ENCODE peak calls at places on chromosomes 6 and 20, in nine cellular contexts. One of them, this sample, is unnamed.

GRCh38 chr6:117605169-117605826 is 3.0 kb upstream of the GOPC start:
- DNase-seq in left ventricle myocardium inferior: no peak
- DNase-seq in tibial artery: no peak
- DNase-seq in adrenal gland: peak; percentile 32
- DNase-seq in A673: peak; percentile 72
- DNase-seq in RWPE1: peak; percentile 68
- DNase-seq in neural crest cell: peak; percentile 41
- DNase-seq in breast epithelium: no peak
- DNase-seq in AG04449: peak; percentile 46
- DNase-seq in this sample: peak; percentile 53

GRCh38 chr6:30112402-30113376 is at the start of gene TRIM31:
- DNase-seq in AG04449: no peak
- DNase-seq in breast epithelium: no peak
- DNase-seq in adrenal gland: no peak
- DNase-seq in tibial artery: no peak
- DNase-seq in A673: no peak
- DNase-seq in left ventricle myocardium inferior: no peak
- DNase-seq in RWPE1: no peak
- DNase-seq in neural crest cell: no peak
- DNase-seq in this sample: no peak

GRCh38 chr20:37388831-37389230 is 42.9 kb downstream of the SRC start:
- DNase-seq in left ventricle myocardium inferior: no peak
- DNase-seq in A673: no peak
- DNase-seq in RWPE1: no peak
- DNase-seq in breast epithelium: no peak
- DNase-seq in tibial artery: peak; percentile 51
- DNase-seq in AG04449: no peak
- DNase-seq in neural crest cell: no peak
- DNase-seq in adrenal gland: peak; percentile 13
- DNase-seq in this sample: no peak

GRCh38 chr20:4026093-4026601 is 10.8 kb upstream of the RNF24 start:
- DNase-seq in neural crest cell: no peak
- DNase-seq in A673: peak; percentile 73
- DNase-seq in tibial artery: no peak
- DNase-seq in left ventricle myocardium inferior: no peak
- DNase-seq in adrenal gland: no peak
- DNase-seq in RWPE1: peak; percentile 73
- DNase-seq in AG04449: no peak
- DNase-seq in breast epithelium: no peak
- DNase-seq in this sample: peak; percentile 41

GRCh38 chr6:126063512-126064146 is 77.3 kb downstream of the TRMT11 start:
- DNase-seq in RWPE1: no peak
- DNase-seq in neural crest cell: no peak
- DNase-seq in adrenal gland: no peak
- DNase-seq in breast epithelium: no peak
- DNase-seq in AG04449: no peak
- DNase-seq in A673: no peak
- DNase-seq in left ventricle myocardium inferior: no peak
- DNase-seq in tibial artery: no peak
- DNase-seq in this sample: peak; percentile 66

GRCh38 chr20:20860078-20860806 is 147.8 kb upstream of the RALGAPA2 start:
- DNase-seq in adrenal gland: peak; percentile 90
- DNase-seq in RWPE1: peak; percentile 80
- DNase-seq in breast epithelium: peak; percentile 80
- DNase-seq in left ventricle myocardium inferior: peak; percentile 83
- DNase-seq in A673: peak; percentile 93
- DNase-seq in AG04449: peak; percentile 40
- DNase-seq in tibial artery: peak; percentile 82
- DNase-seq in neural crest cell: peak; percentile 100
- DNase-seq in this sample: peak; percentile 93

GRCh38 chr6:53410508-53411258 is 61.9 kb upstream of the ELOVL5 start:
- DNase-seq in adrenal gland: peak; percentile 68
- DNase-seq in RWPE1: peak; percentile 34
- DNase-seq in left ventricle myocardium inferior: peak; percentile 42
- DNase-seq in tibial artery: no peak
- DNase-seq in A673: peak; percentile 56
- DNase-seq in breast epithelium: no peak
- DNase-seq in neural crest cell: no peak
- DNase-seq in AG04449: no peak
- DNase-seq in this sample: peak; percentile 52

GRCh38 chr6:26240981-26241770 is 123.8 kb upstream of the BTN3A2 start:
- DNase-seq in RWPE1: no peak
- DNase-seq in adrenal gland: peak; percentile 27
- DNase-seq in AG04449: no peak
- DNase-seq in A673: peak; percentile 53
- DNase-seq in tibial artery: no peak
- DNase-seq in neural crest cell: no peak
- DNase-seq in left ventricle myocardium inferior: no peak
- DNase-seq in breast epithelium: no peak
- DNase-seq in this sample: no peak

GRCh38 chr6:39792501-39793450 is 600 bp downstream of the DAAM2 start:
- DNase-seq in left ventricle myocardium inferior: no peak
- DNase-seq in breast epithelium: no peak
- DNase-seq in adrenal gland: peak; percentile 33
- DNase-seq in AG04449: no peak
- DNase-seq in RWPE1: no peak
- DNase-seq in neural crest cell: no peak
- DNase-seq in A673: no peak
- DNase-seq in tibial artery: no peak
- DNase-seq in this sample: no peak

GRCh38 chr6:36029464-36029863 is 1.9 kb downstream of the MAPK14 start:
- DNase-seq in AG04449: no peak
- DNase-seq in A673: peak; percentile 63
- DNase-seq in RWPE1: no peak
- DNase-seq in neural crest cell: no peak
- DNase-seq in breast epithelium: no peak
- DNase-seq in tibial artery: no peak
- DNase-seq in adrenal gland: no peak
- DNase-seq in left ventricle myocardium inferior: no peak
- DNase-seq in this sample: no peak

GRCh38 chr6:42140051-42140450 is 2.4 kb downstream of the C6orf132 start:
- DNase-seq in AG04449: no peak
- DNase-seq in neural crest cell: no peak
- DNase-seq in breast epithelium: no peak
- DNase-seq in adrenal gland: no peak
- DNase-seq in A673: no peak
- DNase-seq in tibial artery: no peak
- DNase-seq in left ventricle myocardium inferior: no peak
- DNase-seq in RWPE1: peak; percentile 89
- DNase-seq in this sample: no peak

GRCh38 chr6:110523461-110524021 is 47.1 kb upstream of the SLC22A16 start:
- DNase-seq in AG04449: no peak
- DNase-seq in A673: no peak
- DNase-seq in adrenal gland: no peak
- DNase-seq in neural crest cell: no peak
- DNase-seq in tibial artery: no peak
- DNase-seq in breast epithelium: no peak
- DNase-seq in left ventricle myocardium inferior: no peak
- DNase-seq in RWPE1: no peak
- DNase-seq in this sample: no peak

GRCh38 chr20:13213335-13213734 is 7.7 kb upstream of the ISM1 start:
- DNase-seq in left ventricle myocardium inferior: no peak
- DNase-seq in breast epithelium: no peak
- DNase-seq in tibial artery: no peak
- DNase-seq in adrenal gland: no peak
- DNase-seq in RWPE1: no peak
- DNase-seq in neural crest cell: no peak
- DNase-seq in A673: no peak
- DNase-seq in AG04449: no peak
- DNase-seq in this sample: no peak

GRCh38 chr6:15501806-15502450 is 160.9 kb downstream of the DTNBP1 start:
- DNase-seq in adrenal gland: peak; percentile 71
- DNase-seq in AG04449: peak; percentile 29
- DNase-seq in RWPE1: no peak
- DNase-seq in neural crest cell: no peak
- DNase-seq in A673: no peak
- DNase-seq in breast epithelium: peak; percentile 50
- DNase-seq in tibial artery: peak; percentile 72
- DNase-seq in left ventricle myocardium inferior: peak; percentile 55
- DNase-seq in this sample: no peak

GRCh38 chr6:55276745-55277627 is 50.3 kb upstream of the GFRAL start:
- DNase-seq in adrenal gland: no peak
- DNase-seq in tibial artery: no peak
- DNase-seq in A673: peak; percentile 73
- DNase-seq in AG04449: peak; percentile 12
- DNase-seq in left ventricle myocardium inferior: peak; percentile 20
- DNase-seq in breast epithelium: no peak
- DNase-seq in neural crest cell: no peak
- DNase-seq in RWPE1: peak; percentile 39
- DNase-seq in this sample: peak; percentile 50

GRCh38 chr6:147201885-147202515 is 2.2 kb upstream of the STXBP5 start:
- DNase-seq in neural crest cell: no peak
- DNase-seq in RWPE1: no peak
- DNase-seq in left ventricle myocardium inferior: no peak
- DNase-seq in tibial artery: no peak
- DNase-seq in breast epithelium: no peak
- DNase-seq in adrenal gland: peak; percentile 27
- DNase-seq in A673: no peak
- DNase-seq in AG04449: no peak
- DNase-seq in this sample: peak; percentile 53

GRCh38 chr6:105951322-105951721 is 134.8 kb upstream of the PRDM1 start:
- DNase-seq in breast epithelium: no peak
- DNase-seq in neural crest cell: no peak
- DNase-seq in RWPE1: no peak
- DNase-seq in A673: no peak
- DNase-seq in AG04449: no peak
- DNase-seq in left ventricle myocardium inferior: no peak
- DNase-seq in adrenal gland: no peak
- DNase-seq in tibial artery: no peak
- DNase-seq in this sample: no peak

GRCh38 chr6:40794581-40794980 is 207.4 kb upstream of the LRFN2 start:
- DNase-seq in AG04449: no peak
- DNase-seq in A673: no peak
- DNase-seq in RWPE1: no peak
- DNase-seq in neural crest cell: no peak
- DNase-seq in breast epithelium: no peak
- DNase-seq in adrenal gland: no peak
- DNase-seq in left ventricle myocardium inferior: no peak
- DNase-seq in tibial artery: no peak
- DNase-seq in this sample: no peak

GRCh38 chr6:145119091-145119490 is 616.2 kb downstream of the EPM2A start:
- DNase-seq in A673: no peak
- DNase-seq in neural crest cell: no peak
- DNase-seq in RWPE1: no peak
- DNase-seq in AG04449: no peak
- DNase-seq in tibial artery: no peak
- DNase-seq in breast epithelium: no peak
- DNase-seq in left ventricle myocardium inferior: no peak
- DNase-seq in adrenal gland: no peak
- DNase-seq in this sample: no peak

GRCh38 chr20:2804041-2804828 is 3.8 kb upstream of the CPXM1 start:
- DNase-seq in A673: no peak
- DNase-seq in AG04449: no peak
- DNase-seq in RWPE1: no peak
- DNase-seq in neural crest cell: no peak
- DNase-seq in tibial artery: no peak
- DNase-seq in left ventricle myocardium inferior: no peak
- DNase-seq in adrenal gland: no peak
- DNase-seq in breast epithelium: no peak
- DNase-seq in this sample: no peak

GRCh38 chr20:50130995-50131394 is 18.0 kb upstream of the UBE2V1 start:
- DNase-seq in RWPE1: no peak
- DNase-seq in adrenal gland: no peak
- DNase-seq in breast epithelium: no peak
- DNase-seq in left ventricle myocardium inferior: no peak
- DNase-seq in A673: no peak
- DNase-seq in AG04449: no peak
- DNase-seq in tibial artery: peak; percentile 90
- DNase-seq in neural crest cell: no peak
- DNase-seq in this sample: no peak

DNA sequence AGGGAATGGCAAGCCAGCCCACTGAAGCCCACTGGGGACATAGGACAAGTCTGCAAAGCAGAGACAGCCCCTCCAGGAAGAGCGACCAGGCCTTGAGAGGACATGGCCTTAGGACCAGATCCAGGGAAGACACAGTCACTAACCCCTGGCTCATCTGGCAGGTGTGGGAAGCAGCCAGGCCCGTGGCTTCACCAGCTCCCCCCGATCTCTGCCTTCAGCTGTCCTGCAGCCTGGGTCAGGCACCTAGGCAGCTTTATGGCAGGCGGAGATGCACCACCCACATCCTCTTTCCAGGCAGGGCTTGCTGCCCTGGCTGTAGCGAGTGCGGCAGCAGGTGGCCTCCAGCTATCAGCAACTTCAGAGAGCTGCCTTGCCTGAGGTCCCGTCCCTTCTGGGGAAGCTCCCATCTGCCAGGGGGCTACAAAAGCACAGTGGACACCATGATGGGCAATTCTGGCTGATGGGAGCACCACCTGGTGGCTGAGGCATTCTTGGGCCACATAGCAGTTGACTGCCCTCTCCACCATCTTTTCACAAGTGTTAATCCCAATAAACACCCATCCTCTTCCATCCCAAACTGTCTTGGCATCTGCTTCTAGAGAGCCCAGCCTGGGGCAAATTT is 85.8 kb downstream of the DZANK1 start:
- DNase-seq in RWPE1: no peak
- DNase-seq in adrenal gland: no peak
- DNase-seq in A673: no peak
- DNase-seq in left ventricle myocardium inferior: no peak
- DNase-seq in breast epithelium: no peak
- DNase-seq in tibial artery: no peak
- DNase-seq in neural crest cell: no peak
- DNase-seq in AG04449: no peak
- DNase-seq in this sample: no peak
- TF ChIP-seq CTCF in RWPE1: no peak
- TF ChIP-seq CTCF in adrenal gland: no peak
- TF ChIP-seq CTCF in A673: peak; percentile 13
- TF ChIP-seq CTCF in left ventricle myocardium inferior: no peak
- TF ChIP-seq CTCF in breast epithelium: no peak
- TF ChIP-seq CTCF in tibial artery: no peak
- TF ChIP-seq CTCF in neural crest cell: no peak
- TF ChIP-seq CTCF in AG04449: no peak
- TF ChIP-seq CTCF in this sample: peak; percentile 6

GRCh38 chr6:109441069-109441816 is 719 bp downstream of the SMPD2 start:
- DNase-seq in tibial artery: peak; percentile 80
- DNase-seq in left ventricle myocardium inferior: peak; percentile 43
- DNase-seq in breast epithelium: no peak
- DNase-seq in adrenal gland: peak; percentile 62
- DNase-seq in RWPE1: peak; percentile 28
- DNase-seq in neural crest cell: peak; percentile 26
- DNase-seq in A673: peak; percentile 61
- DNase-seq in AG04449: no peak
- DNase-seq in this sample: peak; percentile 56
- TF ChIP-seq CTCF in tibial artery: peak; percentile 10
- TF ChIP-seq CTCF in left ventricle myocardium inferior: no peak
- TF ChIP-seq CTCF in breast epithelium: peak; percentile 44
- TF ChIP-seq CTCF in adrenal gland: no peak
- TF ChIP-seq CTCF in RWPE1: peak; percentile 41
- TF ChIP-seq CTCF in neural crest cell: peak; percentile 33
- TF ChIP-seq CTCF in A673: peak; percentile 34
- TF ChIP-seq CTCF in AG04449: peak; percentile 26
- TF ChIP-seq CTCF in this sample: peak; percentile 28

GRCh38 chr6:8608737-8609136 is 173.4 kb upstream of the SLC35B3 start:
- DNase-seq in adrenal gland: no peak
- DNase-seq in RWPE1: no peak
- DNase-seq in tibial artery: no peak
- DNase-seq in left ventricle myocardium inferior: no peak
- DNase-seq in neural crest cell: no peak
- DNase-seq in AG04449: no peak
- DNase-seq in breast epithelium: no peak
- DNase-seq in A673: no peak
- DNase-seq in this sample: no peak
- TF ChIP-seq CTCF in adrenal gland: no peak
- TF ChIP-seq CTCF in RWPE1: no peak
- TF ChIP-seq CTCF in tibial artery: no peak
- TF ChIP-seq CTCF in left ventricle myocardium inferior: no peak
- TF ChIP-seq CTCF in neural crest cell: no peak
- TF ChIP-seq CTCF in AG04449: no peak
- TF ChIP-seq CTCF in breast epithelium: no peak
- TF ChIP-seq CTCF in A673: no peak
- TF ChIP-seq CTCF in this sample: no peak

GRCh38 chr6:158205220-158205944 is 37.2 kb downstream of the GTF2H5 start:
- DNase-seq in left ventricle myocardium inferior: no peak
- DNase-seq in tibial artery: no peak
- DNase-seq in adrenal gland: no peak
- DNase-seq in RWPE1: no peak
- DNase-seq in AG04449: no peak
- DNase-seq in breast epithelium: no peak
- DNase-seq in neural crest cell: no peak
- DNase-seq in A673: no peak
- DNase-seq in this sample: no peak
- TF ChIP-seq CTCF in left ventricle myocardium inferior: peak; percentile 23
- TF ChIP-seq CTCF in tibial artery: no peak
- TF ChIP-seq CTCF in adrenal gland: peak; percentile 53
- TF ChIP-seq CTCF in RWPE1: no peak
- TF ChIP-seq CTCF in AG04449: peak; percentile 14
- TF ChIP-seq CTCF in breast epithelium: no peak
- TF ChIP-seq CTCF in neural crest cell: peak; percentile 63
- TF ChIP-seq CTCF in A673: peak; percentile 47
- TF ChIP-seq CTCF in this sample: peak; percentile 57

This sample was measured in BE2C.